ENCODE peak calls at places on chromosomes 4 and X, in six cellular contexts. M is HCT116; H is activated CD8-positive, alpha-beta T cell treated with anti-CD3 and anti-CD28 coated beads for 36 hours; I is AG10803; S is GM12878; L is fibroblast of lung. A is an unnamed sample.

GRCh38 chr4:8537041-8537461 is 43.1 kb upstream of the GPR78 start:
- DNase-seq in I (peak), M (peak), H (no peak), L (peak), S (peak), A (no peak)

GRCh38 chr4:19156786-19157185 is 1094.9 kb upstream of the SLIT2 start:
- DNase-seq in L (no peak), H (no peak), I (no peak), S (no peak), M (no peak), A (no peak)

GRCh38 chrX:78514852-78515251 is 144.3 kb downstream of the RTL3 start:
- DNase-seq in I (no peak), S (no peak), L (peak), M (no peak), H (no peak), A (no peak)

GRCh38 chrX:110987292-110987691 is 108.7 kb upstream of the PAK3 start:
- DNase-seq in S (no peak), I (no peak), H (no peak), M (no peak), L (no peak), A (no peak)

GRCh38 chrX:68902706-68903105 is 73.9 kb downstream of the EFNB1 start:
- DNase-seq in H (no peak), M (no peak), I (no peak), L (no peak), S (no peak), A (no peak)

GRCh38 chrX:2664497-2664896 is 26.6 kb upstream of the CD99 start:
- DNase-seq in M (no peak), S (no peak), H (peak), L (peak), I (peak), A (no peak)

GRCh38 chrX:10011261-10011931 is 44.2 kb downstream of the CLDN34 start:
- DNase-seq in M (no peak), H (peak), I (no peak), L (peak), S (peak), A (no peak)

GRCh38 chrX:107825698-107826285 is at the start of gene MID2:
- DNase-seq in M (peak), S (no peak), H (peak), L (peak), I (peak), A (peak)

GRCh38 chr4:149830823-149831222 is 15.2 kb upstream of the IQCM start:
- DNase-seq in H (no peak), I (peak), L (peak), M (no peak), S (no peak), A (no peak)

GRCh38 chr4:62275470-62275869 is 1075.3 kb downstream of the ADGRL3 start:
- DNase-seq in I (no peak), H (no peak), M (no peak), S (no peak), L (no peak), A (no peak)

GRCh38 chr4:87916636-87917035 is 58.9 kb upstream of the SPP1 start:
- DNase-seq in S (no peak), L (peak), M (no peak), I (no peak), H (no peak), A (no peak)

GRCh38 chr4:145934434-145935047 is 4.1 kb downstream of the ZNF827 start:
- DNase-seq in H (no peak), M (no peak), L (no peak), S (no peak), I (no peak), A (no peak)

GRCh38 chr4:145937021-145937861 is 1.4 kb downstream of the ZNF827 start:
- DNase-seq in H (peak), M (no peak), S (no peak), I (peak), L (peak), A (peak)

GRCh38 chr4:145935253-145936141 is 3.1 kb downstream of the ZNF827 start:
- DNase-seq in L (no peak), S (peak), H (peak), M (no peak), I (no peak), A (no peak)

GRCh38 chr4:145937990-145938611 is 522 bp downstream of the ZNF827 start:
- DNase-seq in H (peak), I (peak), L (peak), S (no peak), M (no peak), A (no peak)

GRCh38 chr4:145936142-145937020 is 2.2 kb downstream of the ZNF827 start:
- DNase-seq in L (peak), S (no peak), H (peak), I (peak), M (no peak), A (peak)
- TF ChIP-seq CTCF in L (no peak), S (peak), H (peak), I (peak), M (no peak), A (no peak)

DNA sequence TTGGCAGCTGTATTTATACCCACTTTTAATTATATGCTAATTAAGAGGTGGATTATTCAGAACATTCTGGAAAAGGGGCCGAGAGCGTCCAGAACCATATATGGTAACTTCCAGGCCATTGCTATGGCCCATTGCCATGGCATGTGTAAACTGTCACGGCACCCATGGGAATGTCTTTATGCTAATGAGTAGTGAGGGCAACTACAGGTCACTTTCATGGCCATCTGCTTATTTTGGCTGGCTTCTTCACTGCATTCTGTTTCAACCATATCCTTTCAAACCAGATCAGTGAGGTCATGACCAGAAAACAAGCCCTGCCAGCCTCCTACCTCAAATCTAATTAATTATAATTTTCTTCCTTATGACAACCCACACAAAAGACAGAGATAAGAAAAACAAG is 183.5 kb downstream of the EVC2 start:
- DNase-seq in M (no peak), S (no peak), L (peak), I (peak), H (no peak), A (no peak)
- TF ChIP-seq CTCF in M (no peak), S (no peak), L (no peak), I (no peak), H (no peak), A (no peak)

GRCh38 chr4:112410364-112410763 is 105.6 kb downstream of the NEUROG2 start:
- DNase-seq in L (no peak), I (no peak), H (no peak), M (no peak), S (no peak), A (no peak)

GRCh38 chr4:112410804-112411203 is 105.2 kb downstream of the NEUROG2 start:
- DNase-seq in S (no peak), M (no peak), I (no peak), L (no peak), H (no peak), A (no peak)

GRCh38 chr4:112416464-112416863 is 99.5 kb downstream of the NEUROG2 start:
- DNase-seq in L (no peak), I (no peak), H (no peak), M (no peak), S (no peak), A (no peak)

DNA sequence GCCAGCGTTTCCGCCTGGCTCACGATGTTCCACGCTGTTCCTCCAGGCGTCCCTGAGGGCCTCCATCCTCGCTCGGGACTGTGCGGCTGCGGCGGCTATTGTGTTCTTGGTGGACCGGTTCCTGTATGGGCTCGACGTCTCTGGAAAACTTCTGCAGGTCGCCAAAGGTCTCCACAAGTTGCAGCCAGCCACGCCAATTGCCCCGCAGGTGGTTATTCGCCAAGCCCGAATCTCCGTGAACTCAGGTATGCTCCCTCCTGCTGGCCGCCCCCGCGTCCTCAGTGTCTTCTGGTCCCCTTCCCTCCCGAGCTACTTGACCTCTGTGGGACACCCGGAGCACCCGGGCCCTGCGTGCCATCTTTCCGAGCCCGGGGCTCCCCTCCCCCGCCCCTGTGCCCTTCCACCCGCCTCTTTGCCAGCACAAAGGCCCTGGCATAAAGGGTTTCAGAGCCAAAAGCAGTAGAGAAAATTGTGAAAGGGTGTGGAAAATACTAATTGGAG is 104.1 kb downstream of the NEUROG2 start:
- DNase-seq in H (no peak), L (peak), I (no peak), S (no peak), M (no peak), A (peak)
- TF ChIP-seq CTCF in H (no peak), L (no peak), I (no peak), S (no peak), M (no peak), A (no peak)

GRCh38 chr4:44725166-44725565 is 1.2 kb downstream of the GNPDA2 start:
- DNase-seq in H (no peak), S (no peak), M (no peak), I (peak), L (peak), A (no peak)

GRCh38 chr4:44722001-44722400 is 4.4 kb downstream of the GNPDA2 start:
- DNase-seq in M (no peak), I (no peak), L (no peak), S (no peak), H (no peak), A (no peak)

GRCh38 chr4:44727471-44727870 is 1.1 kb upstream of the GNPDA2 start:
- DNase-seq in M (no peak), L (no peak), H (no peak), I (no peak), S (no peak), A (no peak)

DNA sequence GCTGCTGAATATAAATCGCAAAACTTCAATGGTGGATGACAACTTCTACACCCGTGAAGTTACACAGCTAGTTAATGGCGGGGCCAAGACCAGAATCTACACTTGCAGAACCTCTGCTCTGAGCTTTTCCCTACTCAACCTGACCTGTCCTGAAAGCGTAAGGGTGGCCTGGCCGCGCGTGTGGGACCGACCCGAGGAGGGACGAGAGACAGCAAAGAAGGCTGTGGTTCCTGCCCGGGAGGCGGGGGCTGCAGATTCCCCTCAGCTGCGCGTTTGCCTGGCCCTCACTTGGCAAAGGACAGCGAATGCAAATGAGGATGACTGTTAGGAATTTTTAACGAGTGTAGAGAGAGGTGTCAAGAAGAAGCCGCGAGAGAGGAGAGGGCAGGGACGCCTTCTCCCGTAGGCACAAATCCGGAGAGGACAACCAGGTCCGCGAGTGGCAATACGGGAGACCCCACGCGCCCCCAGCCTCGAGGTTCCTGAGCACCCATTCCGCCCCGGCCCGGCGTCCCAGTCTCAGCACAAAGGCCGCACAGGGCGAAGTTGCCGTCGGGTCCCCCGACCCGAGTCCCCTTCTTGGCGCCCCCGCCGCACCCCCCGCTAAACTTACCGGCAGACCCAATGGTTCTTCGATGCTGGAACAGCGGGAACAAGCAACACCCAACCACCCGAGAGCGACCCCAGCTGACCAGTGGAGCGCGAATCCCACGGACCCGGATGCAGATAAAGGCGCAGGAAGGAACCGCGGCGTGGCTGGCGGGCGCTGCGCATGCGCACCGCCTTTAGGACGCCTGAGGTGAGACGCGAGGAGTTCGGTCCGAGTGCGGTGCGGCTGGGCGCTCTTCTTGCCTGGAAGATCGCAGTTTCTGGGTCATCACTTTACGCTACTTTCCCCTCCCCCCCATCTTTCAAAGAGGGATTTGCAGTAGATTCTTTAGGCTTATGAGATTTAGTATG is at the start of gene GNPDA2:
- DNase-seq in H (peak), I (peak), M (peak), L (peak), S (peak), A (peak)
- TF ChIP-seq CTCF in H (no peak), I (peak), M (no peak), L (peak), S (peak), A (no peak)

DNA sequence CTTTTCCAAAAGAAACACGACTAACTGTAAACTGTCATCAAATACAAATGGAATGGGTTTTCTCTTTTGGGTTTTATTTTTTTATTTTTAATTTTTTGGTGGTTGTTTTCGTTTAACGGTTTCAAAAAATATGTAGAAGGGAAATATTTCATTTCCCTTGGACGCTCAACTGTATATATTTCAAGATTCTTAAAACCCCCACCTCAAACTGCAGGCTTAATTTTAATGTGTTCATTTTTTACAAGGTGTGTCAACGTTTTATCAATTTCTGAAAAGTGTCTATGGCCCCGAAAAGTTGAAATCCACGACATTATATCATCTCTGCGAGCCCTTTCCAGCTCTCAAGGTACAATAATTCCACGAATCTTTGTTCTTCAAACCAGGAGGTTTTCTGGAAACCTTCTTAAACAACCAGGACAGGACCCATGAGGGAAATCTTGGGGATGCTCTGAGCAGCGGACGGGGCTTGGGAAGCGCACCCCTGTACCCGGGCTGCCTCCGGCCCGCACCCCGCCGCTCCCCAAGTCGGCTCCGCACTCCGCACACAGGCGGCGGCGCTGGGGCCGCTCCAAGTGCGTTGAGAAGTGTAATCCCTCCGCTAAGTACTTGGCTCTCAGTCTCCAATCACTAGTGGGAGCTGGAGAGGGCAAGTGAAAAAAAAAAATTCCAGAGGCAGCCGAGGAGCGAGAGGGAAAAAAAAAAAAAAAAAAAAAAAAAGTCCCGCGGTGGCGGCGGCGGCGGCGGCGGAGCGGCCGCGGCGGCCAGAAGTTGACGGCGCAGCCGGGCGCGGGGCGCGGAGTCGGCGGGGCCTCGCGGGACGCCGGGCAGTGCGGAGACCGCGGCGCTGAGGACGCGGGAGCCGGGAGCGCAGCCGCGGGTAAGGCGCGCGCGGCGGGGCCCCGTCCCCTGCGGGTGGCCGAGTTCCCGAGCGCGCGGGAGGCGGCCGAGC is at the start of gene BMPR1B:
- DNase-seq in I (peak), H (no peak), S (no peak), M (no peak), L (peak), A (peak)
- TF ChIP-seq CTCF in I (peak), H (no peak), S (no peak), M (no peak), L (peak), A (no peak)

GRCh38 chr4:1578968-1579833 is 104.9 kb downstream of the FAM53A start:
- DNase-seq in L (peak), S (no peak), H (peak), M (peak), I (peak), A (peak)

GRCh38 chr4:1578301-1578781 is 105.8 kb downstream of the FAM53A start:
- DNase-seq in L (no peak), I (no peak), H (no peak), M (no peak), S (no peak), A (peak)

GRCh38 chr4:1577818-1578217 is 106.3 kb downstream of the FAM53A start:
- DNase-seq in I (no peak), L (no peak), S (no peak), H (no peak), M (no peak), A (peak)

GRCh38 chr4:1582227-1582626 is 101.9 kb downstream of the FAM53A start:
- DNase-seq in M (no peak), I (no peak), H (no peak), L (no peak), S (no peak), A (peak)

GRCh38 chr4:1579834-1580686 is 104.1 kb downstream of the FAM53A start:
- DNase-seq in I (no peak), M (peak), L (peak), S (no peak), H (peak), A (peak)
- TF ChIP-seq CTCF in I (no peak), M (no peak), L (no peak), S (no peak), H (no peak), A (no peak)